ENCODE peak calls at places on chromosome X, in seven cellular contexts. S, X, E, K, Z, O and A are unnamed samples.

GRCh38 chrX:103442536-103442901 is 66.2 kb downstream of the BEX3 start:
- DNase-seq in K (no peak), E (peak; percentile 75), Z (no peak), S (no peak), X (no peak), O (no peak), A (no peak)

GRCh38 chrX:152640039-152640818 is 2.5 kb downstream of the GABRQ start:
- DNase-seq in E (peak; percentile 74), Z (no peak), O (no peak), X (no peak), K (no peak), S (no peak), A (no peak)

GRCh38 chrX:9498236-9498635 is 33.4 kb downstream of the TBL1X start:
- DNase-seq in S (no peak), Z (no peak), K (no peak), X (no peak), O (no peak), E (peak; percentile 49), A (no peak)

GRCh38 chrX:133726642-133727041 is 258.8 kb downstream of the GPC3 start:
- DNase-seq in K (no peak), X (peak; percentile 4), O (no peak), Z (no peak), E (no peak), S (no peak), A (no peak)

GRCh38 chrX:95893632-95894031 is 791.0 kb upstream of the DIAPH2 start:
- DNase-seq in X (no peak), Z (no peak), O (no peak), K (no peak), S (no peak), E (peak; percentile 28), A (no peak)

GRCh38 chrX:145910017-145910416 is 92.4 kb downstream of the SLITRK2 start:
- DNase-seq in S (no peak), O (no peak), E (no peak), X (no peak), K (no peak), Z (no peak), A (no peak)

GRCh38 chrX:133415276-133416105 is at the start of gene GPC4:
- DNase-seq in S (no peak), O (no peak), Z (no peak), E (peak; percentile 65), X (peak; percentile 81), K (no peak), A (peak; percentile 78)

GRCh38 chrX:71619193-71619592 is 882 bp upstream of the CXCR3 start:
- DNase-seq in K (peak; percentile 47), S (no peak), E (peak; percentile 42), X (no peak), O (no peak), Z (no peak), A (no peak)

GRCh38 chrX:35680940-35681346 is 117.2 kb upstream of the MAGEB16 start:
- DNase-seq in S (no peak), O (no peak), K (no peak), E (no peak), X (no peak), Z (no peak), A (no peak)

GRCh38 chrX:110081740-110082139 is 78.8 kb downstream of the TMEM164 start:
- DNase-seq in X (no peak), O (no peak), Z (no peak), E (peak; percentile 61), S (no peak), K (no peak), A (no peak)

GRCh38 chrX:101287402-101287801 is 3.7 kb downstream of the TAF7L start:
- DNase-seq in S (peak; percentile 6), Z (no peak), O (no peak), E (peak; percentile 14), K (peak; percentile 48), X (peak; percentile 58), A (no peak)

GRCh38 chrX:130170752-130171445 is 863 bp upstream of the RAB33A start:
- DNase-seq in X (peak; percentile 85), S (no peak), O (no peak), Z (no peak), K (peak; percentile 79), E (peak; percentile 8), A (peak; percentile 70)

GRCh38 chrX:27598312-27598711 is 8.2 kb downstream of the DCAF8L2 start:
- DNase-seq in O (no peak), X (no peak), S (no peak), K (no peak), E (peak; percentile 25), Z (no peak), A (no peak)

GRCh38 chrX:152428089-152428488 is 23.0 kb downstream of the GABRA3 start:
- DNase-seq in Z (no peak), X (no peak), S (no peak), K (no peak), O (no peak), E (peak; percentile 80), A (no peak)

GRCh38 chrX:18789916-18790315 is 82.5 kb downstream of the PPEF1 start:
- DNase-seq in K (no peak), O (no peak), X (no peak), Z (no peak), S (no peak), E (no peak), A (no peak)

GRCh38 chrX:72487661-72488060 is 85.0 kb downstream of the HDAC8 start:
- DNase-seq in K (no peak), E (no peak), O (no peak), S (no peak), Z (no peak), X (no peak), A (no peak)

GRCh38 chrX:150329282-150329681 is 33.8 kb upstream of the MAMLD1 start:
- DNase-seq in S (no peak), O (no peak), X (no peak), E (no peak), K (no peak), Z (no peak), A (no peak)

GRCh38 chrX:77640702-77641101 is 145.3 kb downstream of the ATRX start:
- DNase-seq in K (peak; percentile 6), Z (no peak), O (no peak), X (no peak), E (no peak), S (no peak), A (no peak)

DNA sequence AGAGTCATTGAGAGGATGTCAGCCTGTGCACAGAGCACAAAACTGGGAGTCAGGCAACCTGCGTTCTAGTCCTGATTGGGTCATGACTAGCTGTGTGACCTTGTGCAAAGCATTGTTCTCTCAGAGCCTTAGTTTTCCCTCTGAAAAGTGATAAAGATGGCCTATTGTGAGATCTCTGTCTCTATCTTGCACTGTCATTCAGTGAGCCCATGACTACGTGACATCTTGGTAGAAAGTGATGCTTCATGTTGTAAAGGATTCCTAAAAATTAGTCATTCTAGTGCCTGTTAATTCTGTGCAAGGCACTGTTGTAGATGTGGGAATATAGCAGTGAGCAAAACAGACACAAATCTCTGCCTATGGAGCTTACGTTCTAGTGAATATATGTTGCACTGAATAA is 2.5 kb downstream of the PGRMC1 start:
- DNase-seq in K (no peak), Z (no peak), O (no peak), S (no peak), E (peak; percentile 31), X (no peak), A (no peak)
- H3K36me3 ChIP-seq in K (peaks cover 10% of the 10 kb centered on the region), Z (peaks cover 14% of the 10 kb centered on the region), O (peaks cover under 1% of the 10 kb centered on the region), S (peaks cover 40% of the 10 kb centered on the region), E (peaks cover 1% of the 10 kb centered on the region), X (peaks cover 3% of the 10 kb centered on the region), A (no peaks in the 10 kb centered on the region)

DNA sequence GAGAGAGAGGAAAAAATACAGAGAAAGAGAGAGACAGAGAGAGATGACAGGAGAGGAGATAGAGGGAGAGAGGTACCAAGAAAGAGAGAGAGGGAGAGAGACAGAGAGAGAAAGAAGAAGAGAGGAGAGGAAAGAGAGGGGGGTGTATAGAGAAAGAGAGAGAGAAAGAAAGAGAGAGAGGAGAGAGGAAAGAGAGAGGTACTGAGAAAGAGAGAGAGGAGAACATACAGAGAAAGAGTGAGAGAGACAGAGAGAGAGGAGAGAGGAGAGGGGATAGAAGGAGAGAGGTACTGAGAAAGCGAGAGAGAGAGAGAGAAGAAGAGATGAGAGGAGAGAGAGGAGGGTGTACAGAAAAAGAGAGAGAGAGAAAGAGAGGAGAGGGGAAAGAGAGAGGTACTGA is 269.4 kb downstream of the CRLF2 start:
- DNase-seq in X (no peak), O (no peak), S (no peak), Z (no peak), K (no peak), E (no peak), A (no peak)
- H3K36me3 ChIP-seq in X (no peaks in the 10 kb centered on the region), O (no peaks in the 10 kb centered on the region), S (no peaks in the 10 kb centered on the region), Z (no peaks in the 10 kb centered on the region), K (no peaks in the 10 kb centered on the region), E (no peaks in the 10 kb centered on the region), A (no peaks in the 10 kb centered on the region)

GRCh38 chrX:53195401-53195800 is 29.6 kb downstream of the KDM5C start:
- DNase-seq in X (no peak), S (no peak), O (no peak), E (no peak), Z (no peak), K (no peak), A (no peak)
- H3K36me3 ChIP-seq in X (peaks cover 79% of the 10 kb centered on the region), S (peaks cover 78% of the 10 kb centered on the region), O (peaks cover 85% of the 10 kb centered on the region), E (peaks cover 34% of the 10 kb centered on the region), Z (peaks cover 67% of the 10 kb centered on the region), K (peaks cover 64% of the 10 kb centered on the region), A (no peaks in the 10 kb centered on the region)

GRCh38 chrX:43666301-43666912 is 10.3 kb downstream of the MAOA start:
- DNase-seq in X (no peak), K (no peak), S (no peak), E (no peak), Z (no peak), O (no peak), A (no peak)
- H3K36me3 ChIP-seq in X (no peaks in the 10 kb centered on the region), K (no peaks in the 10 kb centered on the region), S (no peaks in the 10 kb centered on the region), E (no peaks in the 10 kb centered on the region), Z (no peaks in the 10 kb centered on the region), O (no peaks in the 10 kb centered on the region), A (no peaks in the 10 kb centered on the region)

GRCh38 chrX:51035746-51036145 is 125.2 kb downstream of the BMP15 start:
- DNase-seq in Z (no peak), K (no peak), E (no peak), O (no peak), X (no peak), S (no peak), A (no peak)
- H3K36me3 ChIP-seq in Z (no peaks in the 10 kb centered on the region), K (no peaks in the 10 kb centered on the region), E (no peaks in the 10 kb centered on the region), O (no peaks in the 10 kb centered on the region), X (no peaks in the 10 kb centered on the region), S (no peaks in the 10 kb centered on the region), A (no peaks in the 10 kb centered on the region)

DNA sequence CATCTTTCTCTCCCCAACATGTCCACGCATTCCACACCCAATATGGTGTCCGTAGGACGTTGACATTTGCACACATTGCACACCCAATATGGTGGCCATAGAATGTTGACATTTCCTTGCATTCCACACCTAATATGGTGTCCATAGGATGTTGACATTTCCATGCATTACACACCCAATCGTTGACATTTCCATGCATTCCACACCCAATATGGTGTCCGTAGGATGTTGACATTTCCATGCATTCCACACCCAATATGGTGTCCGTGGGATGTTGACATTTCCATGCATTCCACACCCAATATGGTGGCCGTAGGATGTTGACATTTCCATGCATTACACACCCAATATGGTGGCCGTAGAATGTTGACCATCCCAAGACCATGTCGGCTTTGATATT is 88.4 kb upstream of the SHOX start:
- DNase-seq in X (no peak), O (no peak), K (no peak), E (no peak), Z (no peak), S (no peak), A (no peak)
- H3K36me3 ChIP-seq in X (no peaks in the 10 kb centered on the region), O (no peaks in the 10 kb centered on the region), K (no peaks in the 10 kb centered on the region), E (no peaks in the 10 kb centered on the region), Z (no peaks in the 10 kb centered on the region), S (no peaks in the 10 kb centered on the region), A (no peaks in the 10 kb centered on the region)

GRCh38 chrX:40066700-40067099 is 31.1 kb downstream of the BCOR start:
- DNase-seq in X (no peak), Z (no peak), E (no peak), K (no peak), S (no peak), O (no peak), A (no peak)
- H3K36me3 ChIP-seq in X (peaks cover 35% of the 10 kb centered on the region), Z (peaks cover 46% of the 10 kb centered on the region), E (no peaks in the 10 kb centered on the region), K (peaks cover 38% of the 10 kb centered on the region), S (peaks cover 59% of the 10 kb centered on the region), O (peaks cover 19% of the 10 kb centered on the region), A (no peaks in the 10 kb centered on the region)